ENCODE peak calls at places on chromosomes 3 and 15, in five cellular contexts. F is hepatocyte, J is cardiac fibroblast, C is upper lobe of right lung, K is colonic mucosa. I is an unnamed sample.

GRCh38 chr3:120181632-120182031 is 87.4 kb upstream of the GSK3B start:
- DNase-seq in J (no peak), C (no peak), K (no peak), F (no peak), I (no peak)

GRCh38 chr15:56869573-56869972 is 48.9 kb upstream of the TCF12 start:
- DNase-seq in K (peak), J (peak), C (no peak), F (peak), I (peak)

GRCh38 chr3:171994646-171995441 is 44.5 kb upstream of the FNDC3B start:
- DNase-seq in F (peak), J (peak), C (no peak), K (no peak), I (peak)

GRCh38 chr3:127263586-127264231 is 24.1 kb downstream of the PRR20G start:
- DNase-seq in J (no peak), K (no peak), C (no peak), F (no peak), I (no peak)

GRCh38 chr3:127114337-127115070 is 78.4 kb upstream of the PRR23E start:
- DNase-seq in F (no peak), J (no peak), K (no peak), C (no peak), I (no peak)

GRCh38 chr3:144444061-144444460 is 472.4 kb downstream of the DIPK2A start:
- DNase-seq in K (no peak), F (no peak), J (no peak), C (no peak), I (no peak)

GRCh38 chr15:63070681-63071129 is 28.2 kb downstream of the TPM1 start:
- DNase-seq in J (no peak), K (no peak), C (no peak), F (no peak), I (no peak)

GRCh38 chr3:20916966-20917606 is 731.1 kb upstream of the SGO1 start:
- DNase-seq in J (no peak), F (no peak), K (no peak), C (no peak), I (no peak)

GRCh38 chr3:63979093-63979492 is 44.2 kb downstream of the PSMD6 start:
- DNase-seq in F (no peak), K (no peak), C (no peak), J (peak), I (peak)

GRCh38 chr15:79007066-79007465 is 62.2 kb upstream of the CTSH start:
- DNase-seq in C (no peak), F (peak), K (peak), J (peak), I (peak)

GRCh38 chr3:18847583-18848197 is 300.6 kb upstream of the KCNH8 start:
- DNase-seq in C (no peak), F (no peak), J (no peak), K (no peak), I (peak)

GRCh38 chr3:40827942-40828688 is 303.4 kb downstream of the ZNF621 start:
- DNase-seq in K (peak), J (peak), F (peak), C (no peak), I (peak)

GRCh38 chr3:46145147-46145546 is 63.0 kb downstream of the CCR1 start:
- DNase-seq in F (no peak), C (no peak), J (no peak), K (no peak), I (no peak)

GRCh38 chr3:183857863-183858262 is 26.8 kb downstream of the PARL start:
- DNase-seq in K (no peak), J (peak), F (no peak), C (no peak), I (no peak)

GRCh38 chr15:64558460-64559179 is 98.2 kb downstream of the ZNF609 start:
- DNase-seq in J (peak), K (no peak), F (no peak), C (no peak), I (no peak)

GRCh38 chr3:150922611-150923010 is 17.4 kb upstream of the MINDY4B start:
- DNase-seq in F (no peak), J (no peak), C (no peak), K (no peak), I (peak)

GRCh38 chr3:45923755-45924154 is 19.5 kb upstream of the CXCR6 start:
- DNase-seq in F (no peak), J (peak), K (no peak), C (no peak), I (peak)

GRCh38 chr15:97459771-97460170 is 500.7 kb upstream of the ARRDC4 start:
- DNase-seq in F (no peak), K (no peak), C (no peak), J (no peak), I (no peak)

GRCh38 chr3:62607287-62608029 is 234.1 kb upstream of the FEZF2 start:
- DNase-seq in K (no peak), J (peak), F (no peak), C (peak), I (peak)

GRCh38 chr15:61256231-61256630 is 27.1 kb upstream of the RORA start:
- DNase-seq in F (no peak), J (no peak), K (no peak), C (no peak), I (no peak)

GRCh38 chr3:75224419-75224818 is 439.7 kb upstream of the FRG2C start:
- DNase-seq in F (no peak), C (no peak), K (no peak), J (no peak), I (peak)

GRCh38 chr3:42387802-42388651 is 22.4 kb downstream of the LYZL4 start:
- DNase-seq in K (no peak), J (no peak), C (no peak), F (no peak), I (peak)

GRCh38 chr15:58407366-58407765 is 24.4 kb upstream of the LIPC start:
- DNase-seq in J (no peak), K (no peak), C (no peak), F (no peak), I (no peak)

GRCh38 chr15:101479851-101480612 is 9.5 kb downstream of the PCSK6 start:
- DNase-seq in J (no peak), F (no peak), C (no peak), K (no peak), I (no peak)

GRCh38 chr3:66487475-66487874 is 13.3 kb downstream of the LRIG1 start:
- DNase-seq in J (no peak), C (no peak), F (no peak), K (no peak), I (peak)

GRCh38 chr3:45000823-45001222 is 24.8 kb downstream of the EXOSC7 start:
- DNase-seq in J (no peak), K (no peak), C (no peak), F (no peak), I (no peak)

GRCh38 chr3:15591928-15592327 is 9.4 kb downstream of the HACL1 start:
- DNase-seq in F (no peak), K (no peak), C (no peak), J (no peak), I (no peak)

GRCh38 chr3:153595186-153595815 is 433.3 kb downstream of the RAP2B start:
- DNase-seq in C (no peak), K (no peak), J (peak), F (peak), I (peak)

GRCh38 chr3:192812736-192813383 is 85.5 kb upstream of the FGF12 start:
- DNase-seq in J (peak), F (peak), K (peak), C (no peak), I (peak)

GRCh38 chr3:139113766-139114165 is 69.1 kb upstream of the PRR23C start:
- DNase-seq in K (no peak), C (no peak), F (no peak), J (no peak), I (no peak)

GRCh38 chr3:11576453-11576852 is 67.3 kb downstream of the VGLL4 start:
- DNase-seq in F (no peak), J (no peak), C (no peak), K (no peak), I (no peak)

GRCh38 chr3:119580148-119580760 is 962 bp downstream of the ADPRH start:
- DNase-seq in C (peak), F (peak), K (peak), J (peak), I (peak)

GRCh38 chr3:40323946-40324345 is 14.4 kb downstream of the EIF1B start:
- DNase-seq in K (no peak), C (no peak), J (no peak), F (no peak), I (no peak)

GRCh38 chr3:133119146-133119545 is 81.0 kb downstream of the TMEM108 start:
- DNase-seq in K (no peak), J (no peak), F (peak), C (no peak), I (no peak)

GRCh38 chr3:68876112-68876713 is 56.1 kb downstream of the TAFA4 start:
- DNase-seq in J (peak), C (no peak), F (peak), K (peak), I (peak)

GRCh38 chr3:123424321-123424998 is 24.4 kb downstream of the ADCY5 start:
- DNase-seq in C (no peak), F (no peak), K (no peak), J (no peak), I (no peak)

GRCh38 chr15:80695911-80696651 is 971 bp downstream of the ABHD17C start:
- DNase-seq in C (peak), F (peak), J (peak), K (peak), I (peak)

DNA sequence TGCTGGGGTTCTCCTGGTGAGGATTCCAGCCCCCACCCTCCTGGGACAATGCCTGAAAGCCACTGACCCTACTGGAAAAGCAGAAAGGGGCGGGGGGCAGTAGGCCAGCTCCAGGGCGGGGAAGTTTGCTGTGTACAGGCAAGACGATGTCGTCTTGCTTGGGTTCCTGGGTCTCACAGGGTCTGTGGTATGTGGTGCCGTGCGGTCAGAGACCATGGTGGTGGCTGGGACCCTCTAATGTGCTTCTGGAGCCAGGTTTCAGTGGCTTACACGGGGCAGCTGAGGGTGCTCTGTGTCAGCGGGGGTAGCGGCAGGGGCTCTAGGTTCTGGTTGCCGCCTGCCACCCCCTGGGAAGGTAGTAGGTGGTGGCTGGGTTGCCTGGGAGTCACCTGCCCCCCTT is 54.2 kb downstream of the RHCG start:
- DNase-seq in J (no peak), C (peak), F (no peak), K (no peak), I (no peak)
- H3K4me3 ChIP-seq in J (no peak), C (no peak), F (no peak), K (no peak), I (no peak)

DNA sequence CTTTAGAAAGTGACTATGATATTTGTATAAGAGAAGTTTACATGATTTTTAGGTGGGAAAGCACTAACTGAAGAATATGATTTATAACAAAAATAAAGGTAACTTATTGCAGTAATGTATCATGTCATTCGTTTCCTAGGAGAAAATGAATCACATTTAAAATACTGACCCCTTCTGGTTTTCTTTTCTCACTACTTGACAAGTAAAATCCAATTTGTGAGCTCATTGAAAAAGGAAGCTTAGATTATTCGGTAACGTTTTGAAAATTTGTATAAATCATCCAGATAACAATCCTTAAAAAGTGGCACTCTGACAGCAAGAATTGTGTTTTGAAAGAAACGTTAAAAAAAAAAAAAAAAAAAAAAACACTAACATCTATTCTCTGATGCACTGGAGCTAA is 39.0 kb downstream of the NSUN3 start:
- DNase-seq in J (peak), K (no peak), F (no peak), C (no peak), I (peak)
- TF ChIP-seq CTCF in J (peak), K (no peak), F (peak), C (no peak), I (no peak)

GRCh38 chr15:100338971-100339444 is 2.8 kb downstream of the ADAMTS17 start:
- DNase-seq in C (no peak), J (peak), F (peak), K (peak), I (peak)

GRCh38 chr15:100341662-100342560 is at the start of gene ADAMTS17:
- DNase-seq in J (peak), C (peak), K (peak), F (peak), I (peak)

GRCh38 chr15:100343251-100343650 is 1.5 kb upstream of the ADAMTS17 start:
- DNase-seq in C (no peak), J (no peak), F (no peak), K (no peak), I (no peak)

GRCh38 chr15:100339999-100340398 is 1.8 kb downstream of the ADAMTS17 start:
- DNase-seq in F (no peak), J (no peak), C (no peak), K (no peak), I (no peak)

DNA sequence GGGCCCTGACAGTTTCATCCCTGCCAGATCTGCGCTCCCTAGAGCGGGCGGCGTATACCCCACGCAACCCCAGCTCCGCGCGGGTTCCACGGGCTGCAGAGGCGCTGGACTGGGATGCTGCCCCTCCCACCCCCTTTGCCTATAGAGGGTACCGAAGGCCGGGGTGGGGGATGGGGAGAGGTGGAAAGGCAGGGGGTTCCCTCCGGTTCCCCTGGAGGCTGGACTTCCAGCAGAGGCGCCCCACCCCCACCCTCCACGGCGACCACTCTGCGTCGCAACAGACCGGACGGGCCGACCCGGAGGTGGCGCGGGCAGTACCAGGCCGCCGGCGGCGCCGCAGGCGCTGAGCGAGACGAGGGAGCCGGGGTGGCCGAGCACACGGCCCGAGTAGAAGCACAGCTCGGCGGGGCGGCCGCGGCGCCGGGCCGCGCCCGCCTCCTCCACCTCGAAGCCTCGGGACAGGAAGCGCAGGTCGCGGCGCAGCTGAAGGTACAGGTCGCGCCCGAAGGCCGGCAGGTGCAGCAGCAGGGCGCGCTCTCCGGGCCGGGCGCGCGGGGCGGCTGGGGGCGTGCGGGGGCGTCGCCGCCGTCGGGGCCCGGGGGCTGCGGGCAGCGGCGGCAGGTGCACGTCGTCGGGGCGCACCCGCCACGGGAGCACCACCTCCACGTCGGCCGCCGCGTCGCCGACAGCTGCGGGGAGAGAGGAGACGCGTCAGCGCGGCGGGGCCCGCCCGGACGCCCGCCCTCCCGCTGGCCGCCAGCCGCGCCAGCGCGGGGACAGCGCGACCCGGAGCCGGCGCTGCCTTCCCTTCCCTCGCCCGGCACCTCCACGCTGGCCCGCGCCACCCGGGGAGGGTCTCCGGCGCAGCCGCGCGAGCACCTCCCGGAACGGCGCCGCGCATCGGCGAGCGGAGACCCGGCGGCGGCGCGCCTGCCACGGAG is 784 bp downstream of the ADAMTS17 start:
- DNase-seq in K (peak), J (no peak), F (peak), C (no peak), I (no peak)
- H3K4me3 ChIP-seq in K (peak), J (no peak), F (peak), C (peak), I (no peak)

DNA sequence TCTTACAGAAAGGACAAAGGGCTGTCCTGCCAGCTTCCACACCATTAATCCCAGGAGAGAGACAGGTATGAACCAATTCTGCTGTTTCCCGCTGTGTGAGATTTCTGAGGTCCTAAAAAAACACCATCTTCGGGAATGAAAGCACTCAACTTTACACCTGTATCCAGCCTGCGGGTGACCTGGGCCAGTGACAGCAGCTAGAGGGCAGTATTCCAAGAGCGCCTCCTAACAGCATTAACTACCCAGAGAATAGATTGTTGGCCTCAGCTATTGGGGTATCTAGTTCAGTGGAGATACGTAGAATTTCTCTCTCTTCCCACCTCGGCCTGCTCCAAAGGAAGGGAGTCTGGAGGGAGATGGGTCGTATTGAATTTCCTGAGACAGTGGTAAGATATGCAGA is 55.1 kb downstream of the WDR76 start:
- DNase-seq in K (no peak), F (no peak), J (no peak), C (no peak), I (peak)
- TF ChIP-seq CTCF in K (peak), F (peak), J (peak), C (peak), I (peak)